ENCODE peak calls at places on chromosomes 12 and 14, in five cellular contexts. I, H, A, J and R are unnamed samples.

GRCh38 chr12:85690146-85690545 is 146.1 kb downstream of the RASSF9 start:
- DNase-seq in I (no peak), H (no peak), A (no peak), J (no peak), R (no peak)

GRCh38 chr12:89994901-89995300 is 286.3 kb upstream of the ATP2B1 start:
- DNase-seq in I (no peak), H (no peak), A (no peak), J (no peak), R (no peak)

GRCh38 chr14:89408907-89409675 is 7.9 kb downstream of the FOXN3 start:
- DNase-seq in I (no peak), H (no peak), A (no peak), J (no peak), R (no peak)

GRCh38 chr12:80553316-80553715 is 109.3 kb downstream of the PTPRQ start:
- DNase-seq in I (peak), H (no peak), A (no peak), J (no peak), R (no peak)

GRCh38 chr12:123150273-123150803 is 552 bp downstream of the PITPNM2 start:
- DNase-seq in I (peak), H (no peak), A (peak), J (no peak), R (peak)

GRCh38 chr14:92937229-92937937 is 14.4 kb downstream of the CHGA start:
- DNase-seq in I (peak), H (no peak), A (no peak), J (no peak), R (no peak)

GRCh38 chr14:89848165-89848564 is 106.4 kb downstream of the EFCAB11 start:
- DNase-seq in I (no peak), H (no peak), A (no peak), J (no peak), R (peak)

GRCh38 chr12:109139791-109140190 is 23.4 kb downstream of the ACACB start:
- DNase-seq in I (no peak), H (no peak), A (no peak), J (no peak), R (no peak)

GRCh38 chr12:69719336-69720316 is 19.0 kb upstream of the RAB3IP start:
- DNase-seq in I (no peak), H (no peak), A (no peak), J (no peak), R (no peak)

GRCh38 chr12:65460076-65460475 is 181.6 kb downstream of the MSRB3 start:
- DNase-seq in I (no peak), H (no peak), A (no peak), J (no peak), R (peak)

GRCh38 chr14:60250318-60251035 is 1.5 kb downstream of the PPM1A start:
- DNase-seq in I (peak), H (no peak), A (no peak), J (peak), R (peak)

GRCh38 chr14:80211143-80212024 is at the start of gene DIO2:
- DNase-seq in I (peak), H (no peak), A (no peak), J (no peak), R (peak)

GRCh38 chr12:1435044-1435443 is 159.3 kb downstream of the FBXL14 start:
- DNase-seq in I (no peak), H (no peak), A (no peak), J (no peak), R (no peak)

GRCh38 chr12:1436996-1437395 is 157.4 kb downstream of the FBXL14 start:
- DNase-seq in I (no peak), H (no peak), A (no peak), J (no peak), R (no peak)

GRCh38 chr12:1435456-1435855 is 158.9 kb downstream of the FBXL14 start:
- DNase-seq in I (no peak), H (no peak), A (no peak), J (peak), R (no peak)

GRCh38 chr12:1436015-1436414 is 158.4 kb downstream of the FBXL14 start:
- DNase-seq in I (no peak), H (no peak), A (peak), J (no peak), R (no peak)

DNA sequence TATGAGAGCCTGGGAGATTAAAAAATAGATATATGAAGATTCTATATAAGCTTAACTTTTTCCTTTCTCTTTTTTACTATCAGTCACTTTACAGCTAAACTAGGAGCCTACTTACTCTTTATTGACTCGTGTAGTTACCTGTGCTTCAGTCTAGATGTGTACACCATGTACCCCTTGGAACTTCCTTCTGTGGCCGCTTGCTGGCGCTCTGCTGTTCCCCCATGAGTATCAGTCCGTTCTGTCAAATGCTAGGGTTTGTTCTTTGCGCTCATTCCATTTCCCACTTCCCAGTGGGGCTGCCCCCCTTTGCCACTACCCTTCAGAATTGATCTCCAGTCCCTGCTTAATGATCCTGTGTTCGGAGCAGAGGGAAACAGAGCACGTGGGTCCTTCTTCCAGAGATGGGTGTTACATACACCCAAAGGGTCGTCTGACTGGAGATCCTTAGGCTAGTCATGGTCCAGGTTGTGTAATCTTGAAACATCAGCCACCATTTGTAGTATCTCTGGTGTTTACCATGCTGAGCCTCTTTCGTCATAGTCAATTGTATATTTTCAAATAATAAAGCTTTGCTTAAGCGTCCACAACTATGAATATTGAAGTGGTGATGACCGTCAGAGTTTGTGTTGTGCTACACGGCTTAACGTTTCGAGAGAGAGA is 160.0 kb downstream of the FBXL14 start:
- DNase-seq in I (no peak), H (no peak), A (no peak), J (peak), R (no peak)
- TF ChIP-seq CTCF in I (no peak), H (no peak), A (no peak), J (no peak), R (peak)

DNA sequence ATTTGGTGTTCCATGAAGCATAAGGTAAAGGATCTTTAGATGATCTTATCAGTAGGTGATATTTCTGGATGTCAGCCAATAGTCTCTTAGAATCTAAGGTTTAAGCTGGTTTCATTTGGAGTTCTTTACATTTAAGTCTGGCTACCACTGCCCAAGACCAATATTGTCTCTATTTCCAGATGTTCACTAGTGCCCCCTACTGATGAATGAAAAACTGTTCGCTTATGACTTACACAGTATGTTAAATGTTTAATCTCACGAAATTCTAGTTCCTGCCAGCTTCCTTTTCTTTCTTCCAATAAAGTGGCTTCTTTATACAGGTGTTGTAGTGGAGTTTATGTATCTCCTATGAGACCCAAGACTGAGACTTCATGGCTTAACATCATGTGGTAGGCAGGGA is 31.8 kb upstream of the MIS18BP1 start:
- DNase-seq in I (peak), H (no peak), A (no peak), J (no peak), R (peak)
- TF ChIP-seq JUNB in I (no peak), H (no peak), A (no peak), J (no peak), R (no peak)

GRCh38 chr12:60112063-60112462 is 516.2 kb downstream of the SLC16A7 start:
- DNase-seq in I (no peak), H (no peak), A (no peak), J (no peak), R (no peak)

GRCh38 chr12:60100852-60101251 is 505.0 kb downstream of the SLC16A7 start:
- DNase-seq in I (no peak), H (no peak), A (no peak), J (no peak), R (no peak)

GRCh38 chr12:60107992-60108391 is 512.2 kb downstream of the SLC16A7 start:
- DNase-seq in I (no peak), H (no peak), A (no peak), J (no peak), R (no peak)

GRCh38 chr12:60101715-60102114 is 505.9 kb downstream of the SLC16A7 start:
- DNase-seq in I (no peak), H (no peak), A (no peak), J (no peak), R (no peak)

GRCh38 chr12:60106207-60106606 is 510.4 kb downstream of the SLC16A7 start:
- DNase-seq in I (peak), H (no peak), A (no peak), J (no peak), R (no peak)
- TF ChIP-seq CTCF in I (peak), H (no peak), A (peak), J (no peak), R (no peak)

DNA sequence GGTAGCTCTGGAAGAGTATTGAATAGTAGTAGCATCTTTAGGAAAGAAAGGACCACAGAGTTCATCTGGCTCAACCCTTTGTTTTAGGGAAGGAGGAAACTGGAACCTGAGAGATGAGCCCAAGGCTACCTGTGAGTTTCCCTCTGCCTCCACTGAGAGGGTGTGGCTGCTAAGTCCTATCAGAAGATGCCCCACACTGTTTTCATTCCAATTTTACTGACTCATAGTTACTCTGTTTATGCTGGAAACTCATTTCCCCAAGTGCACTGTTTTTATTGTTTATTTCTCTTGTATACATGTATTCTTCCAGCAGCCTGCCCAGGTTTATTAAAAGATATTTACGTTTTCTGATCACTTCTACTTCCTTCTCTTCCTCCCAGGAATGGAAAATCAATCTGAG is 127.4 kb upstream of the ARHGAP5 start:
- DNase-seq in I (peak), H (no peak), A (no peak), J (no peak), R (no peak)
- TF ChIP-seq JUNB in I (no peak), H (no peak), A (no peak), J (no peak), R (no peak)

GRCh38 chr12:33605776-33606175 is 166.2 kb upstream of the SYT10 start:
- DNase-seq in I (peak), H (no peak), A (peak), J (peak), R (peak)
- TF ChIP-seq CTCF in I (peak), H (peak), A (peak), J (no peak), R (peak)

DNA sequence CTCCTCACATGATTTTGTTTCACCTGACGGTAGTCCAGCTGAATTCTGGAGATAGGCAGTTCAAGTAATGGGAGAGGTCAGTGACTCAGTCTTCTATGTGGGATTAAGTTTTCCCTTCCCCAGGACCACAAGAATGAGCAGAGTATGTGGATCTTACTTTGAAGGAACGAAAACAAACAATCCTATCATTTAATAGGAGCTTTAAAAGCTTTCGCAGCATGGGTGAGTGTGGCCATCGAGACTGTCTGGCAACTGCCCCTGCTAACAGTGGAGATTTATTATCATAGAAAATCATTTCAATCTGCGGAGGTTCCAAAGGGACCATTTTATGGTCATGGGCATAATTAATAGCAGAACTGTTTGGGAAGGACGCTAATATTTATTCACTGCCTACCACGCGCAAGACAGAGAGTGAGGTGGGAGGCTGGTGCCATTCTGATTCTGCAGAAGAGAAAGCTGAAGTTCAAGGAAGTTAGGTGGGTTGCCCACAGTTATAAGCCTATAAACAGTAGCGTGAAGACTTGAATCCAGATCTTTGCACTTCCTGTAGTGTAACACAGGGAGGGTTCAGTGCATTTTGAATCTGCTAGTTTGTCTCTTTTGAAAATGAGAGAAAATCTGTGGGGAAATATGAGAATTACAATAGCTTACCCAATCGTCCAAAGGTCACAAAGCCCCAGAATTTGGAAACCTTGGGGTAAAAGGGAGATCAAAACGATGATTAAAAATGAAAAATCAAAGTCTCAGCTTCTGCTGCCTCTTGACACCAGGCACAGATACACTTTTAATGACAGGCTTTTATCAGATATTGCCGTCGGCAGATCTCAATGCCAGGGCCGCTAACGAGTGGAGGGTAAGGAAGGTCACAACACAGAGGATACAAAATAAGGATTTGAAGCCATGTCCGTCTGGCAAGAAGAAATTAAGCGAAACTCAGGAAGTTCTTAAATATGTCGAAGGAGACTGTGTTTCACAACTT is 209.6 kb downstream of the CRADD start:
- DNase-seq in I (no peak), H (no peak), A (no peak), J (no peak), R (no peak)
- TF ChIP-seq JUNB in I (no peak), H (no peak), A (no peak), J (no peak), R (no peak)